ENCODE peak calls at places on chromosomes 6 and 20, in eight cellular contexts. I is PC-9, H is astrocyte of the spinal cord, W is HepG2, J is IMR-90, N is foreskin fibroblast, O is GM06990, G is OCI-LY7. T is an unnamed sample.
A peak's percentile ranks its signal among the peaks of the same experiment; 100 is the strongest.

GRCh38 chr20:16129411-16129810 is 443.8 kb downstream of the KIF16B start:
- DNase-seq in I (no peak), H (no peak), W (no peak), J (no peak), N (no peak), O (no peak), G (no peak), T (no peak)

GRCh38 chr6:106488494-106489369 is 128.2 kb downstream of the CRYBG1 start:
- DNase-seq in I (no peak), H (peak; percentile 73), W (no peak), J (no peak), N (peak; percentile 32), O (no peak), G (no peak), T (no peak)

GRCh38 chr6:35089935-35090505 is 51.1 kb downstream of the TCP11 start:
- DNase-seq in I (no peak), H (peak; percentile 91), W (no peak), J (peak; percentile 83), N (peak; percentile 81), O (no peak), G (no peak), T (peak; percentile 20)

GRCh38 chr6:28161410-28162079 is 19.9 kb downstream of the ZKSCAN8 start:
- DNase-seq in I (peak; percentile 93), H (peak; percentile 70), W (peak; percentile 79), J (peak; percentile 68), N (peak; percentile 90), O (peak; percentile 87), G (peak; percentile 13), T (peak; percentile 87)

GRCh38 chr20:38120625-38120988 is 44.5 kb downstream of the TGM2 start:
- DNase-seq in I (no peak), H (no peak), W (no peak), J (no peak), N (no peak), O (no peak), G (no peak), T (no peak)

GRCh38 chr6:43667245-43668150 is 20.1 kb downstream of the MRPS18A start:
- DNase-seq in I (peak; percentile 86), H (peak; percentile 67), W (peak; percentile 76), J (peak; percentile 60), N (peak; percentile 87), O (peak; percentile 76), G (peak; percentile 78), T (peak; percentile 82)

GRCh38 chr6:90490030-90490429 is 96.8 kb downstream of the MAP3K7 start:
- DNase-seq in I (no peak), H (no peak), W (no peak), J (no peak), N (no peak), O (no peak), G (no peak), T (no peak)

GRCh38 chr6:85394853-85395538 is 54.9 kb upstream of the NT5E start:
- DNase-seq in I (no peak), H (peak; percentile 49), W (no peak), J (peak; percentile 47), N (peak; percentile 64), O (no peak), G (no peak), T (no peak)

GRCh38 chr20:17228624-17229061 is 1.8 kb downstream of the PCSK2 start:
- DNase-seq in I (no peak), H (no peak), W (no peak), J (no peak), N (no peak), O (no peak), G (no peak), T (no peak)

GRCh38 chr20:17442588-17442987 is 88.6 kb downstream of the BFSP1 start:
- DNase-seq in I (no peak), H (no peak), W (peak; percentile 36), J (no peak), N (peak; percentile 6), O (no peak), G (peak; percentile 4), T (no peak)

GRCh38 chr20:2314759-2315439 is 19.1 kb downstream of the TGM3 start:
- DNase-seq in I (peak; percentile 72), H (peak; percentile 76), W (no peak), J (peak; percentile 28), N (peak; percentile 95), O (no peak), G (no peak), T (no peak)

GRCh38 chr20:34100578-34100977 is 11.5 kb downstream of the EIF2S2 start:
- DNase-seq in I (no peak), H (no peak), W (no peak), J (no peak), N (no peak), O (no peak), G (no peak), T (no peak)

GRCh38 chr6:99349620-99350141 is at the start of gene FAXC:
- DNase-seq in I (peak; percentile 72), H (no peak), W (peak; percentile 9), J (peak; percentile 14), N (peak; percentile 52), O (peak; percentile 29), G (no peak), T (peak; percentile 63)

GRCh38 chr6:119738425-119738824 is 388.9 kb upstream of the MAN1A1 start:
- DNase-seq in I (no peak), H (no peak), W (no peak), J (no peak), N (no peak), O (no peak), G (no peak), T (no peak)

GRCh38 chr20:23461180-23461579 is 8.5 kb upstream of the CST11 start:
- DNase-seq in I (no peak), H (no peak), W (no peak), J (no peak), N (no peak), O (no peak), G (no peak), T (no peak)

GRCh38 chr20:22771706-22772105 is 187.3 kb upstream of the FOXA2 start:
- DNase-seq in I (peak; percentile 52), H (no peak), W (no peak), J (no peak), N (no peak), O (no peak), G (no peak), T (no peak)

GRCh38 chr6:142306736-142307135 is 4.9 kb downstream of the ADGRG6 start:
- DNase-seq in I (no peak), H (no peak), W (peak; percentile 29), J (no peak), N (no peak), O (no peak), G (no peak), T (no peak)

GRCh38 chr6:142304241-142304640 is 2.4 kb downstream of the ADGRG6 start:
- DNase-seq in I (no peak), H (no peak), W (peak; percentile 40), J (no peak), N (no peak), O (no peak), G (no peak), T (no peak)

GRCh38 chr6:142303191-142303564 is 1.4 kb downstream of the ADGRG6 start:
- DNase-seq in I (no peak), H (no peak), W (peak; percentile 35), J (peak; percentile 14), N (no peak), O (no peak), G (no peak), T (no peak)

GRCh38 chr6:142313284-142313683 is 11.5 kb downstream of the ADGRG6 start:
- DNase-seq in I (no peak), H (peak; percentile 50), W (no peak), J (peak; percentile 85), N (peak; percentile 47), O (no peak), G (no peak), T (no peak)

DNA sequence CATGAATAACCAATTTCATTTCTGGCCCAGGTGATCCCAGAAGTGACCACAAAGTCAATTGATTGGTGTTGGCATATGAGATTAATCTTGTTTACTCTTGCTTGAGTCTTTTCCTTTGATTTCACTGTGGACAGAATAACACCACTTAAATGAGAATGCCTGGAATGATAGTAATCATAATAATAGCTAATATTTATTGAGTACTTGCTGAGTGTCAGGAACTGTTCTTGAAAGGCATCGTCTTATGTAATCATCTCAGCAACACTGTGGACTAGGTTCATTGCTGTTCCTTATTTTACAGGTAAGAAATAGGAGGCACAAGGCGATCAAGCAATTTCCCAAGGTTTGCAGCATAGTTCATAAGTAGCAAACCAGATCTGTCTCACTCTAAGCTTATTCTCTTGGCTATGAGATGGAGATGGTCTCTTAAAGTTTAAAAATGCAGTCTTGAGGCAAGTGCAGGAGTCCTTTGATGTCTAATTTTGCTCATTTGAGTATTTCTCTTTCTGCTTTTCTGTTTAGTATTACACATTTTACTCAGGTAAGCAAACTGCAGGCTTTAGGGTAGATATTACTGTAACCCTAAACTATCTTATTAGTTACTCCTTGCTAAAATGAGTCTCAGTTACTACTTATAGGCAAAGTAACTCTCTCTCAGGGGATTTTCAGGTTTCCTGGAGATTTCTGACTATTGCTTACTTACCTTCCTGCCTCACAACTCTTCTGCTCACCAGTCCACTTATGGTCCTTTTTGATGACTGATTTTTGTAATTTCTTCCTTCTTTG is 6.3 kb downstream of the ADGRG6 start:
- DNase-seq in I (no peak), H (no peak), W (peak; percentile 88), J (no peak), N (no peak), O (no peak), G (no peak), T (no peak)
- TF ChIP-seq CTCF in I (no peak), H (no peak), W (no peak), J (no peak), N (no peak), O (no peak), G (no peak), T (no peak)

GRCh38 chr20:57243480-57244220 is 22.8 kb downstream of the BMP7 start:
- DNase-seq in I (no peak), H (no peak), W (no peak), J (no peak), N (no peak), O (no peak), G (no peak), T (no peak)
- TF ChIP-seq CTCF in I (no peak), H (no peak), W (no peak), J (no peak), N (no peak), O (no peak), G (no peak), T (no peak)

GRCh38 chr6:170429457-170429856 is 122.9 kb downstream of the FAM120B start:
- DNase-seq in I (no peak), H (peak; percentile 50), W (peak; percentile 24), J (no peak), N (no peak), O (no peak), G (no peak), T (no peak)
- TF ChIP-seq CTCF in I (no peak), H (peak; percentile 26), W (peak; percentile 39), J (peak; percentile 12), N (no peak), O (no peak), G (no peak), T (no peak)

DNA sequence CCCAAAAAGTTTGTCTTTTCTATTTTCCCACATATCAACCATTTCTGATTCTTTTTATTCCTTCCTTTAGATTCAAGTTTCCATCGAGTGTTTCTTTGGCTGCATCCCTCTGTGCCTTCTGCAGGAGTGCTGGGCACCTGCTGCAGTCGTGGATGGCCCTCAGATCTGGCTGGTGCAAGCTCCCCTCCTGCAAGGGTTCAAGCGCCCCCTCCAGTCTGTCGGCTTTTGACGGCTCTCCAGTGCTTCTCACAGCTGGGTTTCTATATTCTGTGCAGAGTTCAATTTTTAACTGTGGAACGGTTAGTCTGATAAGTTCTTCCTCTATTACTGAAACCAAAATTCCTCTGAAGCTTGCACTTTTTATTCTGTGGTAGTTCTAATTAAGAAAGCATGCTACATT is 132.1 kb downstream of the HUS1B start:
- DNase-seq in I (no peak), H (no peak), W (no peak), J (no peak), N (no peak), O (no peak), G (peak; percentile 27), T (peak; percentile 44)
- TF ChIP-seq CTCF in I (no peak), H (no peak), W (peak; percentile 27), J (no peak), N (no peak), O (peak; percentile 9), G (peak; percentile 62), T (peak; percentile 15)